ENCODE peak calls at places on chromosomes 4 and X, in eight cellular contexts. E is Peyer's patch, M is breast epithelium, U is lower lobe of right lung, Q is left ventricle myocardium inferior, O is WERI-Rb-1, G is A549, A is GM12865. F is an unnamed sample.
A peak's percentile ranks its signal among the peaks of the same experiment; 100 is the strongest.

GRCh38 chr4:37767546-37767945 is 58.9 kb upstream of the PGM2 start:
- DNase-seq in E (no peak), M (no peak), U (peak; percentile 87), Q (peak; percentile 66), O (no peak), G (no peak), A (peak; percentile 10), F (no peak)

GRCh38 chr4:168475745-168476144 is 4.5 kb downstream of the DDX60L start:
- DNase-seq in E (no peak), M (no peak), U (no peak), Q (no peak), O (peak; percentile 44), G (peak; percentile 66), A (no peak), F (no peak)

GRCh38 chr4:75980576-75980975 is 10.2 kb downstream of the SDAD1 start:
- DNase-seq in E (no peak), M (no peak), U (no peak), Q (no peak), O (no peak), G (no peak), A (no peak), F (no peak)

GRCh38 chr4:54657194-54657555 is 582 bp upstream of the KIT start:
- DNase-seq in E (no peak), M (no peak), U (no peak), Q (no peak), O (no peak), G (no peak), A (no peak), F (no peak)

GRCh38 chrX:95875661-95876060 is 809.0 kb upstream of the DIAPH2 start:
- DNase-seq in E (no peak), M (no peak), U (no peak), Q (no peak), O (no peak), G (no peak), A (no peak), F (no peak)

GRCh38 chr4:1683371-1683902 is 676 bp downstream of the FAM53A start:
- DNase-seq in E (peak; percentile 22), M (no peak), U (peak; percentile 57), Q (no peak), O (no peak), G (peak; percentile 13), A (peak; percentile 20), F (peak; percentile 52)

GRCh38 chr4:83129258-83129657 is 14.7 kb upstream of the PLAC8 start:
- DNase-seq in E (no peak), M (no peak), U (no peak), Q (no peak), O (no peak), G (no peak), A (no peak), F (no peak)

GRCh38 chr4:137359691-137360315 is 172.5 kb downstream of the PCDH18 start:
- DNase-seq in E (no peak), M (no peak), U (no peak), Q (no peak), O (no peak), G (no peak), A (no peak), F (peak; percentile 86)

GRCh38 chrX:112874140-112874539 is 33.5 kb upstream of the AMOT start:
- DNase-seq in E (no peak), M (no peak), U (no peak), Q (no peak), O (no peak), G (no peak), A (no peak), F (no peak)

GRCh38 chrX:120452131-120452530 is 17.0 kb downstream of the LAMP2 start:
- DNase-seq in E (no peak), M (no peak), U (no peak), Q (no peak), O (peak; percentile 13), G (peak; percentile 22), A (peak; percentile 3), F (no peak)

GRCh38 chrX:41457618-41458192 is 10.6 kb downstream of the NYX start:
- DNase-seq in E (no peak), M (no peak), U (no peak), Q (no peak), O (peak; percentile 23), G (no peak), A (no peak), F (no peak)
- TF ChIP-seq CTCF in E (no peak), M (no peak), U (no peak), Q (peak; percentile 20), O (peak; percentile 38), G (peak; percentile 15), A (no peak), F (peak; percentile 23)

GRCh38 chr4:70741872-70742271 is 20.1 kb downstream of the RUFY3 start:
- DNase-seq in E (no peak), M (no peak), U (no peak), Q (no peak), O (no peak), G (no peak), A (no peak), F (no peak)
- H3K4me3 ChIP-seq in E (no peak overlapping the region), M (no peak overlapping the region), U (no peak overlapping the region), Q (peak overlapping the region; percentile 32), O (no peak overlapping the region), G (no peak overlapping the region), A (no peak overlapping the region), F (no peak overlapping the region)

GRCh38 chrX:134753185-134754008 is 95.1 kb upstream of the PLAC1 start:
- DNase-seq in E (no peak), M (no peak), U (no peak), Q (no peak), O (peak; percentile 14), G (peak; percentile 74), A (peak; percentile 3), F (peak; percentile 57)
- TF ChIP-seq CTCF in E (no peak), M (no peak), U (no peak), Q (peak; percentile 58), O (peak; percentile 20), G (peak; percentile 68), A (no peak), F (no peak)

DNA sequence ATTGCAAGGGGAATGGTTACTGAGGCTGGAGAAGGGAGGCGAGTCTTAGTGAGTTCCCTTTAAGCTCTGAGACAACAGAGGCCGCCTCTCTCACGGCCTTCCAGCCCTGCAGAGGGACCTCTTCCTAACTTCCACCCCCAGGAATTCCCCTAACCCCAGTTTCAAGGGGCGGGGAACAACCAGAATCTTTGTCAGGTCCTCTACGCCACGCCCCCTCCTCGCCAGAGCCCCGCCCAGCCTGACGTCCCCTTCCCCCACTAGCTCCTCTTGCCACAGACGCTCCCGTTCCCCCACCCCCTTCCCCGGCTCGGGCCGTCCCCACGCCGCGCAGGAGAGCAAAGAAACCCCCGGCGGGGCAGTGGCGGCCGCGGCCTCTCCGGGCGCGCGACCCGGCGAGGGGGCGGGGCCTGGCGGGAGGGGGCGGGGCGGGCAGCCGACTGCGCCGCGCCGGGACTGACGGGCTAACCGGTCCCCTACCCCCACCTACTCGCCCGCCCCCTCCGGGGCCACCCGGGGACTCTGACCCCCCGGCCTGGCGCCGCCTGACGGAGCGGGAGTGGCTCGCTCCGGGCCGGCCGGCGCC is 12.2 kb upstream of the TMEM156 start:
- DNase-seq in E (peak; percentile 98), M (peak; percentile 90), U (peak; percentile 93), Q (peak; percentile 94), O (peak; percentile 96), G (peak; percentile 95), A (peak; percentile 97), F (peak; percentile 70)
- H3K4me3 ChIP-seq in E (peak overlapping the region; percentile 92), M (peak overlapping the region; percentile 91), U (peak overlapping the region; percentile 66), Q (peak overlapping the region; percentile 88), O (peak overlapping the region; percentile 52), G (peak overlapping the region; percentile 66), A (peak overlapping the region; percentile 88), F (peak overlapping the region; percentile 66)

GRCh38 chr4:102503831-102504786 is 3.0 kb downstream of the NFKB1 start:
- DNase-seq in E (no peak), M (no peak), U (no peak), Q (no peak), O (no peak), G (no peak), A (no peak), F (no peak)

GRCh38 chr4:102501176-102501634 is at the start of gene NFKB1:
- DNase-seq in E (peak; percentile 63), M (peak; percentile 60), U (peak; percentile 80), Q (peak; percentile 59), O (peak; percentile 62), G (peak; percentile 76), A (peak; percentile 93), F (no peak)

GRCh38 chr4:102504941-102505340 is 3.8 kb downstream of the NFKB1 start:
- DNase-seq in E (no peak), M (no peak), U (no peak), Q (no peak), O (no peak), G (no peak), A (no peak), F (no peak)

GRCh38 chr4:102501635-102502382 is 650 bp downstream of the NFKB1 start:
- DNase-seq in E (peak; percentile 81), M (peak; percentile 75), U (peak; percentile 93), Q (peak; percentile 78), O (peak; percentile 88), G (peak; percentile 83), A (peak; percentile 88), F (no peak)

GRCh38 chr4:102503301-102503746 is 2.2 kb downstream of the NFKB1 start:
- DNase-seq in E (no peak), M (no peak), U (no peak), Q (no peak), O (no peak), G (peak; percentile 17), A (peak; percentile 55), F (no peak)
- TF ChIP-seq CTCF in E (no peak), M (no peak), U (no peak), Q (no peak), O (no peak), G (no peak), A (no peak), F (no peak)

GRCh38 chrX:49627030-49627777 is 28.4 kb downstream of the GAGE1 start:
- DNase-seq in E (no peak), M (no peak), U (no peak), Q (peak; percentile 12), O (no peak), G (peak; percentile 44), A (peak; percentile 4), F (no peak)
- H3K4me3 ChIP-seq in E (no peak overlapping the region), M (no peak overlapping the region), U (peak overlapping the region; percentile 19), Q (peak overlapping the region; percentile 38), O (no peak overlapping the region), G (no peak overlapping the region), A (no peak overlapping the region), F (no peak overlapping the region)

GRCh38 chrX:113929004-113929403 is 654.9 kb upstream of the HTR2C start:
- DNase-seq in E (no peak), M (no peak), U (no peak), Q (no peak), O (peak; percentile 62), G (peak; percentile 64), A (peak; percentile 25), F (no peak)
- TF ChIP-seq CTCF in E (peak; percentile 33), M (no peak), U (peak; percentile 50), Q (peak; percentile 9), O (peak; percentile 79), G (peak; percentile 48), A (peak; percentile 35), F (no peak)

DNA sequence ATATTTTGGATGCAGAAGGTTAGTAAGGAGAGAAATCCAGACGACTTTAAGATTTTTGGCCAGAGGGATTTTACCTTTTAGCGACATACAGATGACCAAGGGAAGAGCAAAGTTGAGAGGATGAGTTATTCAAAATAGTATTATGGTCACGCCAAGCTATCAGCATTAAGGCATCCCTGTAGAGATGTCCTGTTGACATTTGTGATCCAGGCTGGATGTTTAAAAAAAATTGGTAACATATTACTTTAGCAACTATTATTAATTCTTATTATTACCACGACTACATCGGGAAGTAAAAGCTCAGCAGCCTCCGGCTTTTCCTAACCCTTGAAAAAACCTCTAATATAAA is 562 bp upstream of the OSTC start:
- DNase-seq in E (no peak), M (no peak), U (no peak), Q (no peak), O (no peak), G (no peak), A (no peak), F (no peak)
- H3K4me3 ChIP-seq in E (peak overlapping the region; percentile 89), M (peak overlapping the region; percentile 77), U (peak overlapping the region; percentile 89), Q (peak overlapping the region; percentile 82), O (peak overlapping the region; percentile 100), G (peak overlapping the region; percentile 99), A (peak overlapping the region; percentile 71), F (peak overlapping the region; percentile 93)